ENCODE peak calls at places on chromosomes 13 and 19, in eight cellular contexts. D is EH; G is stimulated activated CD4-positive, alpha-beta T cell treated with anti-CD3 and anti-CD28 coated beads, Interleukin-2, amount 100 ng/mL, for 24 hours; H is small intestine; Q is activated T-cell treated with anti-CD3 and anti-CD28 coated beads, Interleukin-2, amount 50 U/mL, for 1 hour; A is HEK293T; W is psoas muscle; J is NCI-H1092. R is an unnamed sample.

GRCh38 chr13:111371211-111371610 is 50.8 kb downstream of the TEX29 start:
- DNase-seq in D (no peak), G (no peak), H (no peak), Q (no peak), A (no peak), W (no peak), J (no peak), R (no peak)

GRCh38 chr19:1601613-1602064 is 3.6 kb downstream of the UQCR11 start:
- DNase-seq in D (no peak), G (no peak), H (no peak), Q (no peak), A (no peak), W (no peak), J (no peak), R (no peak)

GRCh38 chr19:31349160-31349881 is at the start of gene TSHZ3:
- DNase-seq in D (peak), G (peak), H (no peak), Q (peak), A (peak), W (peak), J (no peak), R (no peak)

GRCh38 chr19:4795400-4795799 is 3.9 kb downstream of the FEM1A start:
- DNase-seq in D (peak), G (no peak), H (no peak), Q (no peak), A (no peak), W (peak), J (no peak), R (no peak)

GRCh38 chr13:59771272-59771671 is 392.5 kb downstream of the DIAPH3 start:
- DNase-seq in D (peak), G (no peak), H (peak), Q (no peak), A (no peak), W (no peak), J (no peak), R (no peak)

GRCh38 chr13:35014606-35015005 is 72.5 kb downstream of the NBEA start:
- DNase-seq in D (no peak), G (no peak), H (no peak), Q (no peak), A (no peak), W (no peak), J (no peak), R (no peak)

GRCh38 chr19:47518854-47519253 is 4.0 kb upstream of the NAPA start:
- DNase-seq in D (no peak), G (no peak), H (no peak), Q (no peak), A (no peak), W (no peak), J (no peak), R (no peak)

GRCh38 chr19:46714523-46715106 is 2.3 kb downstream of the PRKD2 start:
- DNase-seq in D (no peak), G (peak), H (no peak), Q (no peak), A (no peak), W (no peak), J (no peak), R (no peak)

GRCh38 chr19:45492627-45493470 is 4.0 kb downstream of the RTN2 start:
- DNase-seq in D (peak), G (no peak), H (no peak), Q (no peak), A (peak), W (peak), J (no peak), R (no peak)

GRCh38 chr19:16042533-16043085 is 33.7 kb upstream of the TPM4 start:
- DNase-seq in D (peak), G (no peak), H (no peak), Q (no peak), A (no peak), W (no peak), J (no peak), R (no peak)

GRCh38 chr19:21084343-21084742 is 2.3 kb downstream of the ZNF714 start:
- DNase-seq in D (peak), G (no peak), H (no peak), Q (no peak), A (no peak), W (no peak), J (no peak), R (no peak)

GRCh38 chr13:60448907-60449510 is 52.0 kb downstream of the TDRD3 start:
- DNase-seq in D (peak), G (no peak), H (peak), Q (no peak), A (peak), W (no peak), J (no peak), R (no peak)

GRCh38 chr13:46062190-46062589 is 9.6 kb upstream of the ZC3H13 start:
- DNase-seq in D (peak), G (no peak), H (no peak), Q (no peak), A (no peak), W (no peak), J (no peak), R (no peak)

GRCh38 chr13:83019986-83020385 is 862.3 kb downstream of the SLITRK1 start:
- DNase-seq in D (no peak), G (no peak), H (no peak), Q (no peak), A (no peak), W (no peak), J (no peak), R (no peak)

GRCh38 chr13:111846396-111847174 is 220.4 kb upstream of the SOX1 start:
- DNase-seq in D (no peak), G (no peak), H (no peak), Q (no peak), A (no peak), W (no peak), J (peak), R (no peak)

GRCh38 chr19:36456831-36457230 is 32.5 kb downstream of the ZNF566 start:
- DNase-seq in D (no peak), G (no peak), H (no peak), Q (no peak), A (no peak), W (no peak), J (no peak), R (no peak)

GRCh38 chr13:31046711-31047279 is 114.3 kb downstream of the TEX26 start:
- DNase-seq in D (peak), G (no peak), H (peak), Q (no peak), A (peak), W (no peak), J (peak), R (no peak)

GRCh38 chr13:59477011-59477410 is 686.7 kb downstream of the DIAPH3 start:
- DNase-seq in D (no peak), G (no peak), H (no peak), Q (no peak), A (peak), W (no peak), J (no peak), R (no peak)

GRCh38 chr19:33281296-33281926 is 20.9 kb downstream of the CEBPA start:
- DNase-seq in D (no peak), G (no peak), H (no peak), Q (no peak), A (no peak), W (peak), J (no peak), R (no peak)

GRCh38 chr19:4583961-4584669 is 24.6 kb upstream of the SEMA6B start:
- DNase-seq in D (peak), G (peak), H (no peak), Q (no peak), A (peak), W (no peak), J (no peak), R (no peak)

GRCh38 chr13:106083620-106084350 is 451.7 kb downstream of the EFNB2 start:
- DNase-seq in D (peak), G (no peak), H (peak), Q (no peak), A (no peak), W (no peak), J (no peak), R (no peak)

R was measured in stimulated activated naive B cell treated with anti-CD40 and anti-IgM and Interleukin-4, amounts not matched to agents 10 μg/mL and 1 μg/mL and 100 μg/mL, for 72 hours.